ENCODE peak calls at places on chromosome 1, in six cellular contexts. B is IMR-90, T is neuronal stem cell, A is A673, R is cardiac muscle cell, E is Peyer's patch. O is an unnamed sample.

GRCh38 chr1:185267278-185267677 is 49.8 kb downstream of the IVNS1ABP start:
- DNase-seq in B (no peak), T (no peak), A (peak; percentile 65), R (no peak), E (no peak), O (no peak)

GRCh38 chr1:147822292-147822691 is 61.9 kb upstream of the GJA5 start:
- DNase-seq in B (no peak), T (no peak), A (no peak), R (no peak), E (no peak), O (no peak)

GRCh38 chr1:173367136-173367535 is 110.0 kb upstream of the PRDX6 start:
- DNase-seq in B (peak; percentile 14), T (no peak), A (no peak), R (no peak), E (no peak), O (no peak)

GRCh38 chr1:37360011-37360410 is 114.4 kb upstream of the ZC3H12A start:
- DNase-seq in B (no peak), T (no peak), A (no peak), R (no peak), E (no peak), O (no peak)

GRCh38 chr1:83883979-83884378 is 115.0 kb downstream of the TTLL7 start:
- DNase-seq in B (peak; percentile 4), T (no peak), A (no peak), R (no peak), E (no peak), O (no peak)

GRCh38 chr1:115398745-115399144 is 60.7 kb upstream of the NGF start:
- DNase-seq in B (no peak), T (no peak), A (no peak), R (no peak), E (no peak), O (no peak)

GRCh38 chr1:201171063-201172036 is 17.1 kb upstream of the TMEM9 start:
- DNase-seq in B (peak; percentile 46), T (no peak), A (peak; percentile 55), R (peak; percentile 78), E (peak; percentile 41), O (peak; percentile 23)

GRCh38 chr1:206503591-206504362 is 3.6 kb upstream of the RASSF5 start:
- DNase-seq in B (peak; percentile 98), T (no peak), A (peak; percentile 58), R (no peak), E (no peak), O (no peak)

GRCh38 chr1:8939362-8939995 is 6.2 kb upstream of the CA6 start:
- DNase-seq in B (peak; percentile 42), T (no peak), A (no peak), R (no peak), E (no peak), O (peak; percentile 93)

GRCh38 chr1:230351983-230352382 is 74.1 kb downstream of the PGBD5 start:
- DNase-seq in B (no peak), T (no peak), A (no peak), R (no peak), E (no peak), O (no peak)

GRCh38 chr1:185250063-185250462 is 67.0 kb downstream of the IVNS1ABP start:
- DNase-seq in B (no peak), T (no peak), A (no peak), R (no peak), E (no peak), O (no peak)

GRCh38 chr1:194208674-194209073 is 1022.3 kb upstream of the B3GALT2 start:
- DNase-seq in B (no peak), T (no peak), A (no peak), R (no peak), E (no peak), O (no peak)

GRCh38 chr1:229947968-229948367 is 119.1 kb upstream of the GALNT2 start:
- DNase-seq in B (no peak), T (no peak), A (no peak), R (no peak), E (no peak), O (no peak)

DNA sequence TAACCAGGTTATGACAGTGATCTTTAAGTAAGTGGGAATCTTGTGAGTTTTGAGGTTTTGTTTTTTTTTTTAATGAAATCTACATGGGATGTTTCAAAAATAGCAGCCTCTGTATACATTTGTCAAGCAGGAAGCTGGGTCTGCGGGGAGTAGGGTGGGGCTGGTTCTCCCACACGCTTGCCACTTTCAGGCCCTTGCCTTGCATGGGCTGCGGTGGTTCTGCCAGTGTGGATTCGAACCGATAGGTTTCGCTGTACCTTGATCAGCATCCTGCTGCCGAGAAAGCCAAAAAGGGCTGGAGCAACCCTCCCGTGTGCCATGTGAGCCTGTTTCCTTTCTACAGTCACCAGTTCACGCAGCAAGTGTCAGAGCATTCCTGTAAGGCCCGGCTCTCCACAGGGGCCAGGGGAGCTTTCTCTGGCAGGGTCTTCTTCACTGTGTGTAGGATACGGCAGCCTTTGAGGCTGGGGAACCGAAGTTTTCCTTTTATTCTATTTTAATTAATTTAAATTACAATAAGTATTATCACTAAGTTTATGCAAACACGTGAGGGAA is 79.2 kb upstream of the SAMD11 start:
- DNase-seq in B (no peak), T (no peak), A (no peak), R (no peak), E (no peak), O (no peak)
- H3K4me1 ChIP-seq in B (no peaks in the 10 kb centered on the region), T (peaks cover 5% of the 10 kb centered on the region), A (no peaks in the 10 kb centered on the region), R (no peaks in the 10 kb centered on the region), E (no peaks in the 10 kb centered on the region), O (peaks cover 33% of the 10 kb centered on the region)

GRCh38 chr1:205435904-205436573 is 14.2 kb upstream of the LEMD1 start:
- DNase-seq in B (no peak), T (no peak), A (no peak), R (peak; percentile 73), E (no peak), O (no peak)

GRCh38 chr1:205437570-205437969 is 15.7 kb upstream of the LEMD1 start:
- DNase-seq in B (no peak), T (no peak), A (no peak), R (no peak), E (no peak), O (no peak)

GRCh38 chr1:205432116-205432515 is 10.3 kb upstream of the LEMD1 start:
- DNase-seq in B (no peak), T (no peak), A (no peak), R (no peak), E (no peak), O (no peak)

GRCh38 chr1:205436776-205437485 is 15.1 kb upstream of the LEMD1 start:
- DNase-seq in B (no peak), T (no peak), A (no peak), R (no peak), E (no peak), O (no peak)

GRCh38 chr1:205434738-205435137 is 12.9 kb upstream of the LEMD1 start:
- DNase-seq in B (no peak), T (no peak), A (no peak), R (no peak), E (no peak), O (no peak)
- H3K27ac ChIP-seq in B (no peak overlapping the region), T (no peak overlapping the region), A (no peak overlapping the region), R (no peak overlapping the region), E (no peak overlapping the region), O (no peak overlapping the region)

DNA sequence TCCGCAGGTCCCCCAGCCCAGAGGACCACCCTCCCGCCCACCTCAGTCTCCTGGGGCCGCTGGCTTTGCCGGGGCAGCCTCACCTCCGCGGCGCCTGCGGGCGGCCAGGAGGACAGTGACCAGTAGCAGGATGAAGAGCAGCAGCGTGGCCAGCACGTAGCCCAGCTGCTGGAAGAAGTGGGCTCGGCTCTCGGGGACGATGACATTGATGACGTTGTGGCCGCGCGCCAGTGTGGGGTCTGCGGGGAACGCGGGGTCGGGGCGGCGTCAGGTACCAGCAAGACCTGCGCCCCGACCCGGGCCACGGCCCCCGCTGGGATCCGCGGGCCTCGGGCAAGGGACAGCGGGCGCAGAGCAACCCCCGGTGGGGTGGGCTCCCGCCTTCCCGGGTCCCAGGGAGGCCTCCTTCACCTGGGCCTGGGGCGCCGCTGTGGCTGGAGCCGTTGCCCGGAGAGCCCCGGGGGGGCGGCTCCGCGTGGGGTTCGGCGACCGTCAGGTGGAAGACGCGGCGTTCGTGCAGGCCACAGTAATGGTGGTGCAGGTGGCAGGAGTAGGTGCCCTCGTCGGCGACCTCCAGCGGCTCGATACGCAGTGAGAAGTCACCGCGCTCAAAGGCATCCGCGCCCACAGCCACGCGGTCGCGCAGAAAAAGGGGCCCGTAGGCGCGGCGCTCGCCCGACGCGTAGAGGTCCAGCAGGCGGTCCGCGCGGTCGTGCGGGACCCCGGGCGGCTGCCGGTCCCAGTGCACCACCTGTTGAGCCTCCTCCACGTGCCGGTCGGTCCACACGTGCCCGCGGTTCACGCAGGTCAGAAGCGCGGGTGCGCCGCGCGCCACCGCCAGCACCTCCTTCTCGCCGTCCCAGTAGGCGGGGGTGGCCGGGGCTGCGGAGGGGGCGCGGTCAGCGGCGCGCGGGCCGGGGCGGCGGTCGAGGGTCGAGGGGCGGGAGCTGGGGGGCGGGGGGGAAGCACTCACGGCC is 3.8 kb downstream of the MXRA8 start:
- DNase-seq in B (no peak), T (no peak), A (no peak), R (no peak), E (no peak), O (no peak)
- H3K4me1 ChIP-seq in B (peaks cover 30% of the 10 kb centered on the region), T (peaks cover 51% of the 10 kb centered on the region), A (no peaks in the 10 kb centered on the region), R (peaks cover 25% of the 10 kb centered on the region), E (peaks cover 2% of the 10 kb centered on the region), O (peaks cover 29% of the 10 kb centered on the region)

DNA sequence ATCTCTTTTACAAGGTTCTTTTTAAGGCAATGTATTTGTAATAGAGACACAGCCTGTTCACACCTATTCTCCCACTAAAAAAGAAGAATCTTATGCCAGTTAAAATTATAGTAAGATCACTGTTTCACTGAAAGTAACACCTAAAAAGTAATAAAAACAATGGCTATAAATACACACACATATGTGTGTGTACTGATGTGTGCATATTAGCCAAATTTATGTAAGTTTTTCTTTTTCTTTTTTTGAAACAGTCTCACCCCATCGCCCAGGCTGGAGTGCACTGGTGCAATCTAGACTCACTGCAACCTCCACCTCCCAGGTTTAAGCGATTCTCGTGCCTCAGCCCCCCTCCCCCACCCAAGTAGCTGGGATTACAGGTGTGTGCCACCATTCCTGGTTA is 56.8 kb upstream of the SLC30A10 start:
- DNase-seq in B (no peak), T (no peak), A (no peak), R (no peak), E (no peak), O (no peak)
- H3K27ac ChIP-seq in B (no peak overlapping the region), T (no peak overlapping the region), A (no peak overlapping the region), R (no peak overlapping the region), E (no peak overlapping the region), O (no peak overlapping the region)

GRCh38 chr1:25021586-25022215 is 91.6 kb upstream of the RUNX3 start:
- DNase-seq in B (no peak), T (no peak), A (peak; percentile 39), R (no peak), E (no peak), O (no peak)

GRCh38 chr1:25022361-25023189 is 92.5 kb upstream of the RUNX3 start:
- DNase-seq in B (peak; percentile 96), T (no peak), A (peak; percentile 91), R (peak; percentile 67), E (peak; percentile 98), O (peak; percentile 89)

GRCh38 chr1:25023826-25024225 is 93.8 kb upstream of the RUNX3 start:
- DNase-seq in B (no peak), T (no peak), A (no peak), R (no peak), E (no peak), O (no peak)

GRCh38 chr1:25024631-25025350 is 94.7 kb upstream of the RUNX3 start:
- DNase-seq in B (no peak), T (no peak), A (no peak), R (no peak), E (no peak), O (no peak)

DNA sequence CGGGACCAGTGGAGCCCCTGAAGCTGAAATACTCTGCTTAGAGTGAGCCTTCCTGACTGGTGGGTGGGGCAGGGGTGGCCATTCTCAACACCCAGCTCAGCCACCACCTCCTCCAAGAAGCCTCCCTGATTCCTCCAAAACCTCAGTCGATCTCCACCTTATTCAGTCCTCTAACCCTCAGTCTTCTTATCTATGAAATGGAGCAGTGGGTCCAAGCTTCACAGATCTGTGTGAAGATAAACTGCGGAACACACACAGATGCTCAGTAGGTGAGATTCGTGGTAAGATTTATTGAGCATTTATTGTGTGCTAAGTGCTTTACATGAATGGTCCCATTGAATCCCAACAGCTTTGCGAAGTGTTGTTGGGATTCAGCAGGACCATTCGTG is 93.1 kb upstream of the RUNX3 start:
- DNase-seq in B (no peak), T (no peak), A (no peak), R (no peak), E (no peak), O (no peak)
- H3K4me1 ChIP-seq in B (peaks cover 16% of the 10 kb centered on the region), T (peaks cover 13% of the 10 kb centered on the region), A (peaks cover 28% of the 10 kb centered on the region), R (peaks cover 12% of the 10 kb centered on the region), E (no peaks in the 10 kb centered on the region), O (peaks cover 38% of the 10 kb centered on the region)